ENCODE peak calls at places on chromosomes 11 and 22, in five cellular contexts. G is suprapubic skin, J is GM23338, K is GM13977, W is lower leg skin. U is an unnamed sample.

GRCh38 chr11:6757373-6757967 is 14.3 kb downstream of the OR2AG2 start:
- DNase-seq in K (peak), W (no peak), G (no peak), J (peak), U (peak)

GRCh38 chr11:122157540-122158173 is 41.6 kb upstream of the BLID start:
- DNase-seq in K (no peak), J (no peak), G (no peak), W (no peak), U (no peak)

GRCh38 chr22:39363751-39364484 is 14.1 kb downstream of the SYNGR1 start:
- DNase-seq in K (no peak), W (no peak), G (no peak), J (no peak), U (no peak)

GRCh38 chr11:102485095-102485722 is 32.6 kb upstream of the TMEM123 start:
- DNase-seq in J (no peak), G (no peak), W (no peak), K (no peak), U (no peak)

GRCh38 chr11:8100151-8100550 is 19.1 kb downstream of the TUB start:
- DNase-seq in G (peak), J (no peak), W (no peak), K (no peak), U (no peak)

GRCh38 chr22:22945195-22945594 is 57.6 kb downstream of the IGLL5 start:
- DNase-seq in J (no peak), G (no peak), W (peak), K (no peak), U (no peak)

GRCh38 chr11:130897262-130898182 is 18.8 kb downstream of the SNX19 start:
- DNase-seq in K (no peak), J (no peak), G (peak), W (no peak), U (peak)

GRCh38 chr11:86608251-86608799 is 64.1 kb downstream of the ME3 start:
- DNase-seq in G (peak), W (peak), K (peak), J (peak), U (no peak)

GRCh38 chr11:64719406-64719805 is 3.6 kb downstream of the NRXN2 start:
- DNase-seq in W (no peak), J (no peak), G (no peak), K (no peak), U (no peak)

GRCh38 chr22:35785181-35785923 is 67.7 kb downstream of the APOL5 start:
- DNase-seq in J (no peak), K (no peak), W (no peak), G (no peak), U (peak)

GRCh38 chr11:35484435-35484834 is 41.0 kb downstream of the PAMR1 start:
- DNase-seq in G (no peak), W (no peak), K (no peak), J (no peak), U (peak)

GRCh38 chr11:87560352-87560751 is 522.6 kb downstream of the TMEM135 start:
- DNase-seq in K (no peak), J (no peak), W (no peak), G (no peak), U (no peak)

GRCh38 chr11:132848336-132848735 is 684.0 kb downstream of the OPCML start:
- DNase-seq in K (no peak), W (no peak), G (no peak), J (no peak), U (peak)

GRCh38 chr22:22912722-22913253 is 25.2 kb downstream of the IGLL5 start:
- DNase-seq in J (no peak), W (no peak), K (no peak), G (no peak), U (no peak)

GRCh38 chr11:11076879-11077278 is 219.0 kb upstream of the ZBED5 start:
- DNase-seq in J (no peak), W (no peak), K (no peak), G (no peak), U (no peak)

GRCh38 chr22:39712938-39713525 is 142.5 kb downstream of the CACNA1I start:
- DNase-seq in G (no peak), J (no peak), K (no peak), W (no peak), U (no peak)

GRCh38 chr22:31734512-31734911 is 15.4 kb downstream of the PRR14L start:
- DNase-seq in G (no peak), J (no peak), K (no peak), W (no peak), U (peak)

GRCh38 chr11:130601141-130601540 is 152.7 kb downstream of the ADAMTS15 start:
- DNase-seq in W (peak), G (peak), K (no peak), J (peak), U (no peak)

GRCh38 chr11:118406599-118407166 is 5.3 kb downstream of the ATP5MG start:
- DNase-seq in G (no peak), J (no peak), K (no peak), W (no peak), U (no peak)

GRCh38 chr11:78935408-78936101 is 360.9 kb upstream of the NARS2 start:
- DNase-seq in G (no peak), J (no peak), K (no peak), W (no peak), U (no peak)

GRCh38 chr22:30206964-30207363 is 39.6 kb downstream of the LIF start:
- DNase-seq in J (peak), K (peak), G (peak), W (peak), U (peak)

GRCh38 chr22:38098410-38099249 is 11.9 kb downstream of the BAIAP2L2 start:
- DNase-seq in G (no peak), K (no peak), J (no peak), W (no peak), U (no peak)

GRCh38 chr22:35524966-35525686 is 15.5 kb upstream of the RASD2 start:
- DNase-seq in W (no peak), J (no peak), K (no peak), G (no peak), U (no peak)

GRCh38 chr11:116970485-116971292 is 127.5 kb downstream of the SIK3 start:
- DNase-seq in W (no peak), K (no peak), G (no peak), J (no peak), U (no peak)

GRCh38 chr11:59417023-59417422 is 9.2 kb downstream of the OR5A2 start:
- DNase-seq in K (no peak), G (no peak), W (no peak), J (no peak), U (no peak)

GRCh38 chr11:59413646-59414045 is 12.6 kb downstream of the OR5A2 start:
- DNase-seq in W (no peak), J (no peak), K (no peak), G (no peak), U (no peak)

GRCh38 chr11:59418151-59418550 is 8.1 kb downstream of the OR5A2 start:
- DNase-seq in K (no peak), W (no peak), J (no peak), G (no peak), U (no peak)

DNA sequence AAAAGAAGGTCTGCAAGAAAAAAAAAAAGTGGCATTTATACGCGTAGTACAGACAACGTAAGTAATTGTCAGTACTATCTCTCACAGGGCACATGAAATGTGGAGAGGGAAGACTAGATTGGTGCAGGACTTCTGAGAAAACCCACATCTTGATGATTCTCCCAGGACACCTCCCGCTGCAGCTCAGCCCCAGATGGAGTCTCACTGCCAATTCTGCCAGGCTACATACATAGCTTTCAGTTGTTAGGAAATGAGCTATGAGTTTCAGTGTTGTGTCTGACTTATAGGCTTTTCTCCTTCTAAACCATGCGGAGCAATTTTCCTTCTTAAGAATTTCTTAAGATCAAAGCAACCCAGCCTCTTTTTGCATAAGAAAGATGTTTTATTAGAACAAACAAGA is 9.6 kb downstream of the OR5A2 start:
- DNase-seq in G (no peak), K (no peak), W (no peak), J (no peak), U (no peak)
- TF ChIP-seq CTCF in G (no peak), K (no peak), W (no peak), J (no peak), U (no peak)

DNA sequence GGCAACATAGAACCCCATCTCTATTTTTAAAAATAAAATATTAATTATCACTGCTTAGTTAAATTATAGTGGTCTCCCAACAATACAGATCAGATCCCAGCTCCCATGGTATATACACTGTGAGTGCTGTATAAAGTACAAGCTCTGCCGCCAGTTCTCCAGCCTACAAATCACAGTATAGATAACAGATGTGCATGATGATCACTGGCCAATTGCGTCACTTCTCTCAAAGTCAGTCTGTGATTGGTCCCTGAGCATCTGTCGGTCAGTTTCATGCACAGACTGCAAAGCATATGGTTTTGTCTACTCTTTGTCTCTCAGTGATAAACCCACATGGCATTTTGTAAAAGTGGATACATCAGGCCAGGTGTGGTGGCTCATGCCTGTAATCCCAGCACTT is 15.6 kb downstream of the PPARA start:
- DNase-seq in K (no peak), J (peak), G (no peak), W (no peak), U (no peak)
- TF ChIP-seq CTCF in K (no peak), J (no peak), G (no peak), W (no peak), U (no peak)

DNA sequence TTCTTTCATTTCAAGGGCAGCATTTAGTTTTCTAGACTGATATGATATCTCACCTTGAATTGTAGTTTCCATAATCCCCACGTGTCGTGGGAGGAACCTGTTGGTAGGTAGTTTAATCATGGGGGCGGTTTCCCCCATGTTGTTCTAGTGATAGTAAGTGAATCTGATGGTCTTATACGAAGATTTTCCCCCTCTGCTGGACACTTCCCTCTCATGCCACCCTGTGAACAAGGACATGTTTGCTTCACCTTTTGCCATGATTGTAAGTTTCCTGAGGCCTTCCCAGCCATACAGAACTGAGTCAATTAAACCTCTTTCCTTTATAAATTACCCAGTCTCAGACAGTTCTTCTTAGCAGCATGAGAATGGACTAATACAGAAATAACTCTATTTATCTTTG is 851.1 kb upstream of the FAT3 start:
- DNase-seq in W (no peak), J (peak), G (no peak), K (no peak), U (no peak)
- TF ChIP-seq CTCF in W (no peak), J (peak), G (no peak), K (no peak), U (no peak)

GRCh38 chr11:69018924-69019323 is 5.9 kb upstream of the MRGPRF start:
- DNase-seq in W (no peak), K (no peak), G (no peak), J (no peak), U (peak)
- TF ChIP-seq CTCF in W (no peak), K (no peak), G (no peak), J (no peak), U (peak)

GRCh38 chr11:77392842-77393241 is 81.1 kb downstream of the PAK1 start:
- DNase-seq in W (no peak), K (no peak), G (no peak), J (no peak), U (no peak)
- TF ChIP-seq CTCF in W (no peak), K (no peak), G (no peak), J (no peak), U (no peak)

GRCh38 chr22:50242406-50242949 is 2.3 kb downstream of the TUBGCP6 start:
- DNase-seq in W (no peak), J (no peak), K (no peak), G (no peak), U (no peak)

GRCh38 chr22:50243704-50244419 is 961 bp downstream of the TUBGCP6 start:
- DNase-seq in W (no peak), K (no peak), J (no peak), G (no peak), U (no peak)

GRCh38 chr22:50246242-50247175 is 1.7 kb upstream of the TUBGCP6 start:
- DNase-seq in G (no peak), W (no peak), J (peak), K (no peak), U (no peak)

GRCh38 chr22:50245214-50246072 is 620 bp upstream of the TUBGCP6 start:
- DNase-seq in W (no peak), J (no peak), G (no peak), K (no peak), U (no peak)

DNA sequence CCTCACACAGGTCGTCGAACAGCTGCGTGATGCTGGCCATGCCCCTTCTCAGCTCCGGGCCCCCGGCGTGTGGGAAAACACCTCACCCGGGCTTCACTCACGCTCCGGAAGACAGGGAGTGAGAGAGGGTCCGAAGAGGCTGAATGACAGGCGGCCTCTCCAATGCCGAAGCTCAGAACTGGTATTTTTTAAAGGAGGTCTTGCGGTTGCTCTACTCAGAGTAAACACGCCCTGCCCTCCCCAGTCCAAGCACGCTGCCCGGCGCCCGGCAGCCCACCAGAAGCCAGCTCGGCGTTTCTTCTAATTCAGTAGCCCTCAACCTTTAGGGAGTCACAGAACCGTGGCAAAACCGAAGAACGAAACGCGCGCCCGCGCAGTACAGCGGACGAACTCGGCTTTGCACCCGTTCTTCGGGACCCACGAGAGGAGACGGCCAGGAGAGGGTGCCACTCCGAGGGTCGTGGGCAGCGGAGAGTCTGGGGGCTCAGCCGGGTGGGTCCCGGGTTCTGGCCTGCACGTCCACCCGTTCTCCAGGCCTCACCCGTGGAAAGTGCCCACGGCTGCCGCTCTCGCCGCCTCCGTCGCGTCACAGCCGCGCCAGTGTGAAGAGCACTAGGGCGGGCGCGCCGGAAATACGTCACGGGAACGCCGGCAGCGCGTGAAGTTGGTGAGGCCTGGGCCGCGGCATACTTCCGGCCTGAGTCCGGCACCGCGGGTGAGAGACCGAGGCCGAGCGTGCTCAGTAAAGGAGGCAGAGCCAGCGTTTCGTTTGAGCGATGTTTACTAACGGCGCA is at the start of gene TUBGCP6:
- DNase-seq in J (peak), G (peak), K (peak), W (peak), U (peak)
- TF ChIP-seq CTCF in J (no peak), G (peak), K (no peak), W (no peak), U (peak)

GRCh38 chr11:363948-364761 is 5.1 kb upstream of the B4GALNT4 start:
- DNase-seq in K (peak), G (peak), J (peak), W (no peak), U (no peak)
- TF ChIP-seq CTCF in K (peak), G (peak), J (peak), W (no peak), U (peak)

U was measured in AG04449.